ENCODE peak calls at places on chromosomes 1 and 21, in four cellular contexts. One of them, this sample, is unnamed.

GRCh38 chr1:209759829-209760359 is 4.0 kb downstream of the TRAF3IP3 start:
- DNase-seq in left ventricle myocardium inferior: no peak
- DNase-seq in GM10248: no peak
- DNase-seq in adrenal gland: no peak
- DNase-seq in this sample: no peak

GRCh38 chr21:44496900-44497550 is 41.7 kb downstream of the LRRC3 start:
- DNase-seq in GM10248: no peak
- DNase-seq in adrenal gland: no peak
- DNase-seq in left ventricle myocardium inferior: no peak
- DNase-seq in this sample: no peak

GRCh38 chr1:204206121-204206520 is 7.7 kb downstream of the GOLT1A start:
- DNase-seq in GM10248: no peak
- DNase-seq in left ventricle myocardium inferior: no peak
- DNase-seq in adrenal gland: no peak
- DNase-seq in this sample: no peak

GRCh38 chr1:18716785-18717678 is 86.4 kb downstream of the PAX7 start:
- DNase-seq in left ventricle myocardium inferior: no peak
- DNase-seq in adrenal gland: no peak
- DNase-seq in GM10248: no peak
- DNase-seq in this sample: no peak

GRCh38 chr1:25544243-25544764 is 898 bp downstream of the LDLRAP1 start:
- DNase-seq in adrenal gland: peak
- DNase-seq in left ventricle myocardium inferior: no peak
- DNase-seq in GM10248: no peak
- DNase-seq in this sample: no peak

GRCh38 chr1:202662081-202662480 is 48.2 kb downstream of the SYT2 start:
- DNase-seq in left ventricle myocardium inferior: no peak
- DNase-seq in GM10248: no peak
- DNase-seq in adrenal gland: no peak
- DNase-seq in this sample: no peak

GRCh38 chr1:219826290-219826689 is 102.1 kb downstream of the SLC30A10 start:
- DNase-seq in left ventricle myocardium inferior: no peak
- DNase-seq in adrenal gland: no peak
- DNase-seq in GM10248: no peak
- DNase-seq in this sample: no peak

GRCh38 chr1:21175670-21176581 is 771 bp downstream of the EIF4G3 start:
- DNase-seq in GM10248: peak
- DNase-seq in left ventricle myocardium inferior: peak
- DNase-seq in adrenal gland: peak
- DNase-seq in this sample: peak

GRCh38 chr1:209486861-209487260 is 96.7 kb upstream of the CAMK1G start:
- DNase-seq in adrenal gland: no peak
- DNase-seq in GM10248: no peak
- DNase-seq in left ventricle myocardium inferior: no peak
- DNase-seq in this sample: no peak

GRCh38 chr1:80540605-80541004 is 1260.1 kb upstream of the ADGRL2 start:
- DNase-seq in GM10248: no peak
- DNase-seq in left ventricle myocardium inferior: no peak
- DNase-seq in adrenal gland: no peak
- DNase-seq in this sample: no peak

GRCh38 chr1:161943713-161944112 is 80.0 kb downstream of the OLFML2B start:
- DNase-seq in left ventricle myocardium inferior: no peak
- DNase-seq in GM10248: no peak
- DNase-seq in adrenal gland: no peak
- DNase-seq in this sample: no peak

GRCh38 chr21:26124896-26125295 is 45.7 kb downstream of the APP start:
- DNase-seq in adrenal gland: peak
- DNase-seq in left ventricle myocardium inferior: no peak
- DNase-seq in GM10248: no peak
- DNase-seq in this sample: no peak

GRCh38 chr1:235902638-235903542 is 36.2 kb upstream of the LYST start:
- DNase-seq in left ventricle myocardium inferior: no peak
- DNase-seq in adrenal gland: peak
- DNase-seq in GM10248: no peak
- DNase-seq in this sample: no peak

GRCh38 chr1:14332158-14332557 is 266.3 kb upstream of the KAZN start:
- DNase-seq in GM10248: no peak
- DNase-seq in adrenal gland: no peak
- DNase-seq in left ventricle myocardium inferior: no peak
- DNase-seq in this sample: no peak
- TF ChIP-seq CTCF in GM10248: no peak
- TF ChIP-seq CTCF in adrenal gland: no peak
- TF ChIP-seq CTCF in left ventricle myocardium inferior: no peak
- TF ChIP-seq CTCF in this sample: no peak

DNA sequence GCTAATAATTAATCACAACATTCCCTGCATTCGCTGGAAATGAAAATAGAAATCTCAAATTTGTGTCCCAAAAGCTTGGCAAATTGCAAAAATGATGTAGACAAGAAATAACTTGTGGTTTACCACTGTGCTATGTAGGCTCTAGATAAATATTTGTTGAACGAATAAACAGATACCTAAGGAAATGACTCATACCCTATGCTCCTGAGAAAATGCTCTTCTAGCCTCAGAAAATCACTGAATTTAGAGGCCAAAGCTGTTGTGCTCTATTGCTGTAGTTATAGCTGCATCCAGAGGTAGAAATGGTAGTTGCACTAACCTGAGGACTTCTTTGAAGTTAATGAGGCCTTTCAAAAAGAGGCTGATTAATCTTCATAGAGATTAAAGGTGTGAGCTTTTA is 142.0 kb upstream of the ZNHIT6 start:
- DNase-seq in adrenal gland: no peak
- DNase-seq in left ventricle myocardium inferior: no peak
- DNase-seq in GM10248: no peak
- DNase-seq in this sample: no peak
- TF ChIP-seq CTCF in adrenal gland: no peak
- TF ChIP-seq CTCF in left ventricle myocardium inferior: no peak
- TF ChIP-seq CTCF in GM10248: no peak
- TF ChIP-seq CTCF in this sample: no peak

GRCh38 chr1:84122780-84123382 is 21.2 kb upstream of the PRKACB start:
- DNase-seq in GM10248: peak
- DNase-seq in adrenal gland: peak
- DNase-seq in left ventricle myocardium inferior: no peak
- DNase-seq in this sample: peak
- TF ChIP-seq CTCF in GM10248: peak
- TF ChIP-seq CTCF in adrenal gland: peak
- TF ChIP-seq CTCF in left ventricle myocardium inferior: peak
- TF ChIP-seq CTCF in this sample: peak

DNA sequence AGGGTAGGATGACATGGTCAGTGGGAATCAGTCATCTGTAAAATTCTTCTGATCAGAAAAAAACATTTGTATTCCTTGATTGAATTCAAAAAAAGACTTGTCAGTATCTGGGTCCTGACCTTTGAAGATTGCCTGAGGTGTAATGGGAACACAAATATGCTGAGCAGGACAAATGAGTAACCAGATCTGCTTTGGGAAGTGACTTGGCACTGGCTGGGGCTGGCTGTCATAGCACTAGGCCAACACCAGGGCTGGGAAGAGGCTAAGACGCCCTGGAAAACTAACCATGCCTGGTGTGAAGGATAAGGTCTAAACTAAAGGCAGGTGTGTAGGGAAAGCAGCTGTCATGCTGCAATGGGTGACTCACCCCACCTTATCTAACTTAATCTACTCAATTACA is 452.9 kb upstream of the BEND5 start:
- DNase-seq in GM10248: no peak
- DNase-seq in left ventricle myocardium inferior: no peak
- DNase-seq in adrenal gland: peak
- DNase-seq in this sample: no peak
- TF ChIP-seq CTCF in GM10248: no peak
- TF ChIP-seq CTCF in left ventricle myocardium inferior: no peak
- TF ChIP-seq CTCF in adrenal gland: no peak
- TF ChIP-seq CTCF in this sample: no peak

DNA sequence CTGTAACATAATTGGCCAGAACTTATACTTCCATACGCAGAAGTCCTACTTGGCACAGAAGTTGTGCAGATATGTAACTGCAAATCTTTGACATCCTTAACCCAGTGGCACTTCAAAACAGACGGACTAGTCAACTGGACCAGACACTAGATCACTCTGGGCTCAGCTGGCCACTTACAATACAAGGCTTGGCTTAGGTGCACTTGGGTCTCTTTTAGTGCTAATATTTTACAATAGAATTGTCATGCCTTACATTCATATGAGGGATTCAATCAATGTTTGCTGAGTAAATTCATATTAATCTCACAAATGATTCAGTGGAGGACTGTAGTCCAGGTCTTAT is 20.1 kb downstream of the XKR8 start:
- DNase-seq in adrenal gland: no peak
- DNase-seq in GM10248: no peak
- DNase-seq in left ventricle myocardium inferior: no peak
- DNase-seq in this sample: no peak
- TF ChIP-seq CTCF in adrenal gland: no peak
- TF ChIP-seq CTCF in GM10248: peak
- TF ChIP-seq CTCF in left ventricle myocardium inferior: no peak
- TF ChIP-seq CTCF in this sample: no peak

This sample was measured in GM13977.